ENCODE peak calls at places on chromosomes 12 and 14, in seven cellular contexts. T is stimulated activated CD8-positive, alpha-beta memory T cell treated with anti-CD3 and anti-CD28 coated beads, Interleukin-7, amount 100 ng/mL, for 1 hour; O is NCI-H524 treated with DMSO at 0.1 percent for 48 hours; Z is Caki2; A is LoVo; I is naive thymus-derived CD8-positive, alpha-beta T cell; W is endothelial cell of umbilical vein. L is an unnamed sample.

GRCh38 chr12:119181944-119182343 is 3.2 kb downstream of the HSPB8 start:
- DNase-seq in T (no peak), O (no peak), Z (no peak), A (no peak), I (no peak), W (no peak), L (no peak)

GRCh38 chr14:73241481-73242165 is 4.3 kb downstream of the PAPLN start:
- DNase-seq in T (no peak), O (no peak), Z (peak), A (no peak), I (no peak), W (no peak), L (no peak)

GRCh38 chr12:42944516-42944915 is 355.0 kb upstream of the PRICKLE1 start:
- DNase-seq in T (no peak), O (no peak), Z (no peak), A (no peak), I (no peak), W (no peak), L (no peak)

GRCh38 chr14:94867931-94868597 is 98.2 kb upstream of the GSC start:
- DNase-seq in T (no peak), O (no peak), Z (no peak), A (no peak), I (no peak), W (no peak), L (no peak)

GRCh38 chr14:77883479-77884238 is 83.8 kb downstream of the ADCK1 start:
- DNase-seq in T (no peak), O (no peak), Z (no peak), A (no peak), I (no peak), W (no peak), L (no peak)

GRCh38 chr12:132033627-132034026 is 83.9 kb downstream of the EP400 start:
- DNase-seq in T (no peak), O (no peak), Z (no peak), A (no peak), I (no peak), W (no peak), L (no peak)

GRCh38 chr14:31712244-31713127 is 151.3 kb downstream of the NUBPL start:
- DNase-seq in T (no peak), O (no peak), Z (no peak), A (no peak), I (no peak), W (no peak), L (no peak)

GRCh38 chr12:121800694-121801600 is 2.9 kb upstream of the SETD1B start:
- DNase-seq in T (no peak), O (no peak), Z (peak), A (peak), I (peak), W (peak), L (no peak)

GRCh38 chr14:65167072-65167645 is 64.8 kb upstream of the MAX start:
- DNase-seq in T (no peak), O (no peak), Z (no peak), A (no peak), I (no peak), W (no peak), L (no peak)

GRCh38 chr14:64423987-64424386 is 35.8 kb downstream of the MTHFD1 start:
- DNase-seq in T (no peak), O (no peak), Z (no peak), A (no peak), I (no peak), W (no peak), L (no peak)

GRCh38 chr12:224330-224729 is 10.4 kb upstream of the SLC6A12 start:
- DNase-seq in T (no peak), O (no peak), Z (no peak), A (no peak), I (no peak), W (no peak), L (no peak)

GRCh38 chr12:51923506-51924365 is 16.4 kb downstream of the ACVRL1 start:
- DNase-seq in T (peak), O (no peak), Z (no peak), A (peak), I (peak), W (peak), L (peak)

GRCh38 chr12:4164591-4165558 is 108.7 kb upstream of the CCND2 start:
- DNase-seq in T (peak), O (no peak), Z (no peak), A (no peak), I (peak), W (peak), L (peak)

GRCh38 chr14:32708134-32708533 is 230.5 kb upstream of the NPAS3 start:
- DNase-seq in T (no peak), O (no peak), Z (no peak), A (no peak), I (no peak), W (no peak), L (no peak)

GRCh38 chr12:104522985-104523719 is 66.4 kb downstream of the CHST11 start:
- DNase-seq in T (no peak), O (no peak), Z (no peak), A (peak), I (no peak), W (peak), L (no peak)

GRCh38 chr14:94559638-94560290 is 1.5 kb upstream of the SERPINA4 start:
- DNase-seq in T (no peak), O (no peak), Z (no peak), A (no peak), I (no peak), W (no peak), L (no peak)

GRCh38 chr12:68932701-68933563 is at the start of gene CPM:
- DNase-seq in T (peak), O (peak), Z (peak), A (peak), I (peak), W (peak), L (peak)

GRCh38 chr12:54657048-54657696 is 9.0 kb upstream of the DCD start:
- DNase-seq in T (no peak), O (no peak), Z (no peak), A (no peak), I (no peak), W (no peak), L (no peak)

GRCh38 chr12:57063991-57064725 is 14.2 kb upstream of the MYO1A start:
- DNase-seq in T (no peak), O (no peak), Z (no peak), A (no peak), I (no peak), W (no peak), L (peak)

GRCh38 chr14:64324461-64325255 is 30.5 kb upstream of the ESR2 start:
- DNase-seq in T (no peak), O (peak), Z (no peak), A (no peak), I (no peak), W (no peak), L (no peak)

GRCh38 chr14:32078794-32079663 is 1.9 kb downstream of the ARHGAP5 start:
- DNase-seq in T (no peak), O (no peak), Z (peak), A (peak), I (no peak), W (peak), L (no peak)

GRCh38 chr14:23025181-23025788 is 9.4 kb downstream of the PSMB5 start:
- DNase-seq in T (no peak), O (no peak), Z (peak), A (no peak), I (no peak), W (no peak), L (no peak)

GRCh38 chr12:103547929-103548328 is 39.1 kb upstream of the STAB2 start:
- DNase-seq in T (no peak), O (peak), Z (no peak), A (no peak), I (no peak), W (no peak), L (no peak)

GRCh38 chr12:110698171-110698902 is 9.4 kb upstream of the HVCN1 start:
- DNase-seq in T (peak), O (no peak), Z (peak), A (peak), I (peak), W (peak), L (peak)

GRCh38 chr12:66603458-66603857 is 75.4 kb downstream of the GRIP1 start:
- DNase-seq in T (no peak), O (no peak), Z (no peak), A (no peak), I (no peak), W (no peak), L (no peak)

GRCh38 chr12:5124401-5124800 is 80.7 kb downstream of the KCNA5 start:
- DNase-seq in T (no peak), O (no peak), Z (no peak), A (no peak), I (no peak), W (no peak), L (no peak)

GRCh38 chr14:70425349-70425748 is 8.5 kb upstream of the SYNJ2BP start:
- DNase-seq in T (no peak), O (no peak), Z (no peak), A (no peak), I (no peak), W (no peak), L (no peak)

GRCh38 chr14:81384900-81385299 is 15.2 kb downstream of the STON2 start:
- DNase-seq in T (no peak), O (peak), Z (peak), A (no peak), I (no peak), W (no peak), L (no peak)

L was measured in activated T-helper 1 cell treated with anti-CD3 and anti-CD28 coated beads, Interleukin-2, amount 50 U/mL, for 16 hours.